ENCODE peak calls at places on chromosome 14, in five cellular contexts. X is mesenchymal stem cell, C is IMR-90, A is H1, U is trophoblast cell. H is an unnamed sample.

GRCh38 chr14:84643438-84643837 is 886.5 kb upstream of the FLRT2 start:
- DNase-seq in X (no peak), A (no peak), U (peak; percentile 10), C (no peak), H (no peak)

GRCh38 chr14:66403183-66403582 is 83.0 kb upstream of the CCDC196 start:
- DNase-seq in A (no peak), X (peak; percentile 17), U (peak; percentile 47), C (peak; percentile 28), H (no peak)

GRCh38 chr14:94903338-94903737 is 133.4 kb upstream of the GSC start:
- DNase-seq in U (no peak), A (no peak), C (no peak), X (no peak), H (no peak)

GRCh38 chr14:68507544-68508081 is 285.3 kb downstream of the ZFP36L1 start:
- DNase-seq in X (no peak), A (no peak), C (no peak), U (no peak), H (no peak)

GRCh38 chr14:106318700-106319099 is 792.3 kb downstream of the TMEM121 start:
- DNase-seq in A (no peak), U (no peak), X (no peak), C (no peak), H (no peak)

GRCh38 chr14:104816678-104816945 is 15.7 kb downstream of the ZBTB42 start:
- DNase-seq in C (no peak), A (no peak), U (no peak), X (no peak), H (no peak)

GRCh38 chr14:31945074-31945613 is 132.0 kb upstream of the ARHGAP5 start:
- DNase-seq in U (no peak), X (no peak), C (no peak), A (no peak), H (no peak)

GRCh38 chr14:92254786-92255185 is 68.2 kb upstream of the SLC24A4 start:
- DNase-seq in A (no peak), U (no peak), X (peak; percentile 72), C (peak; percentile 45), H (peak; percentile 44)

GRCh38 chr14:80428171-80428570 is 216.9 kb upstream of the DIO2 start:
- DNase-seq in C (peak; percentile 47), A (no peak), X (no peak), U (peak; percentile 76), H (no peak)

GRCh38 chr14:55512421-55512820 is 67.6 kb upstream of the KTN1 start:
- DNase-seq in U (no peak), A (no peak), X (no peak), C (peak; percentile 37), H (no peak)

GRCh38 chr14:77616454-77617229 is at the start of gene SPTLC2:
- DNase-seq in X (peak; percentile 100), A (peak; percentile 100), C (peak; percentile 99), U (peak; percentile 99), H (peak; percentile 97)
- H4K8ac ChIP-seq in X (peak within 1 kb of the TSS; percentile 90), A (peak within 1 kb of the TSS; percentile 93), C (no peak within 1 kb of the TSS), U (peak within 1 kb of the TSS; percentile 86), H (no peak within 1 kb of the TSS)

GRCh38 chr14:100065942-100066574 is 836 bp downstream of the EVL start:
- DNase-seq in U (no peak), X (no peak), C (no peak), A (no peak), H (no peak)

GRCh38 chr14:100063314-100063941 is 1.8 kb upstream of the EVL start:
- DNase-seq in C (no peak), A (no peak), X (no peak), U (no peak), H (no peak)

GRCh38 chr14:100067481-100067880 is 2.3 kb downstream of the EVL start:
- DNase-seq in X (no peak), U (no peak), A (no peak), C (no peak), H (no peak)

GRCh38 chr14:100066984-100067383 is 1.8 kb downstream of the EVL start:
- DNase-seq in C (no peak), A (no peak), X (no peak), U (no peak), H (no peak)

DNA sequence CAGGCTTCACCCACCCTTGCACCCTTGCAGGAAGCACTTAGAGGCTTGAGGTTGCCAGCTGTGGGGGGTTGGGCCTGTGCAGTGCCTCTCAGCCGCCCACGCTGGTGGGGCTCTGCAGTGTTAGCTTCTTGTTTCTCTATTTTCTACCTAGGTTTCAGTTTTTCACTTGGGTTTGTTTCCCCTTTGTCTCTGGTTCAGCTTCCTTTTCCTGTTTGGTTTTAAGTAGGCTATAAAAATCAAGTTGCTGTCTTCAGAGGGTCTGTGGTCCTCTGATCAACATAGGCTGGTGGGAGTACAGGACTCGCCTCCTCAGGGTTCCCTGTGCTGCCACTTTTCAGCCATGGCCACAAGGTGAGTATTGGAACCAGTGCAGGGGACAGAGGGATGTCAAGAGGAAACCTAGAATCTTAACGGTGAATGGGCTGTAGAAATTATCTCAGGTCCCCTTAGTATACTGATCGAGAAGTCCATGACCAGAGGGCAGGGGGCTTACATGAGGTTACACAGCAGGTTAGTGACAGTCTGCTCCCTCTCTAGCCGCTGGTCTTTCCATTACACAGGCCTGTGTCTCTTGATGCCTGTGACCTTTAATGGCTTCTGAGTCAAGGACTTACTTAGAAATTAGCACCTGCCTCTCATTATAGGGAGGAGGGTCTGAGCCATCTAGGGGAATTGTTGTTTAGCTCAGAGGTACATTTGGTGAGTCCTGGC is at the start of gene EVL:
- DNase-seq in U (no peak), A (no peak), C (no peak), X (no peak), H (no peak)
- H3K4me3 ChIP-seq in U (no peak within 1 kb of the TSS), A (no peak within 1 kb of the TSS), C (no peak within 1 kb of the TSS), X (no peak within 1 kb of the TSS), H (no peak within 1 kb of the TSS)

DNA sequence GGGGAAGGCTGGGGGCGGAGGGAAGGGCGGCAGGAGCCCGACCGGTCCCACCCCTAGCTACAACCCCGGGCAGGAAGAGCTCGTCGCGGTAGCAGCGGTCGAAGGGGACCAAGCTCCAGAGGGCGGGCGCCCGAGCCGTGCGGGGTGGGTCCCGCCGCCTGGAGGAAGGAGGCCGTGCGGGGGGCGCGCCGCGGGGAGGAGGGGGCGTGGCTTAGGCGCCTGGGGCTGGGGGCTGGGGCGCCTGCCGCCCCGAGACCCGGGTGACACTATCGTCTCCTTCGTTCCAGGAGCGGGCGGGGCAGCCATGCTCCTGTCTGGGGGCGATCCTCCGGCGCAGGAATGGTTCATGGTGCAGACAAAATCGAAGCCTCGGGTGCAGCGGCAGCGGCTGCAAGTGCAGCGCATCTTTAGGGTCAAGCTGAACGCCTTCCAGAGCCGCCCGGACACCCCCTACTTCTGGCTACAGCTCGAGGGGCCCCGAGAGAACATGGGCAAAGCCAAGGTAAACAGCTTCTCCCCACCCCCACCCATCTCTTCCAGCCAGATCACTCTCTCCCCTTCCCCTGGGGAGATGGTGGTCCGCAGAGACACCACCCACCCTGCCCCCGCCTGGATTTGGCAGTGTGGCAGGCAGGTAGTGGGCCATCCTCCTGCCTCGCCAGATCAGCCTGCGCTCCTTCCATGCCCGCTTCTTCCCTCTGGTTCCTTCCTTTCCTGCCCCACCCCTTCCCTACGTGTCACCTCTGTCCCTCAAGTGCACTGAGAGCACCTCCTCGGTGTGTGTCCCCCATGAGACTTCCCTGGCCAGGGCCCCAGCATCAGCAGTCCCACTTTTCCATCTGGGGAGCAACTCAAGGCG is at the start of gene NYNRIN:
- DNase-seq in C (peak; percentile 12), A (no peak), U (peak; percentile 35), X (peak; percentile 50), H (peak; percentile 62)
- H3K14ac ChIP-seq in C (peak within 1 kb of the TSS; percentile 72), A (no peak within 1 kb of the TSS), U (peak within 1 kb of the TSS; percentile 74), X (peak within 1 kb of the TSS; percentile 99), H (peak within 1 kb of the TSS; percentile 49)

GRCh38 chr14:23629204-23629603 is 7.0 kb upstream of the DHRS2 start:
- DNase-seq in C (no peak), X (no peak), A (no peak), U (peak; percentile 57), H (no peak)

GRCh38 chr14:23630687-23631086 is 5.5 kb upstream of the DHRS2 start:
- DNase-seq in C (no peak), X (no peak), A (no peak), U (no peak), H (no peak)

GRCh38 chr14:23626946-23627345 is 9.2 kb upstream of the DHRS2 start:
- DNase-seq in A (no peak), C (no peak), X (no peak), U (no peak), H (no peak)

GRCh38 chr14:23629831-23630396 is 6.2 kb upstream of the DHRS2 start:
- DNase-seq in C (peak; percentile 32), X (no peak), A (no peak), U (peak; percentile 96), H (no peak)

DNA sequence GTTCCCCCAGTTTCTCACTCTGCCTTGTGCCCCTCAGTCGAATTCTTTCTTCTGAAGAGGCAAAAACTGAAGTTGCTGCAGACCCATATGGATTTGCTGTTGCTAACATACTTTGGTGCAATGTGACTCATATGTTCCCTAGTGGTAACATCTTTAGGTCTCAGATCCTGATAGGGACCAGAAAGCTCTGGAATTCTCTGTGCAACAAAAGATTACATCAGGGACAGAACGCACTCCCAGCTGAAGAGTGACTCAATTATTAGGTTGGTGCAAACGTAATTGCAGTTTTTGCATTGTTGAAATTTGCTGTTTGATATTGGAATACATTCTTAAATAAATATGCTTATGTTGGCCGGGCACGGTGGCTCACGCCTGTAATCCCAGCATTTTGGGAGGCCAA is 8.2 kb upstream of the DHRS2 start:
- DNase-seq in C (no peak), A (no peak), X (no peak), U (peak; percentile 96), H (no peak)
- H4K8ac ChIP-seq in C (no peak overlapping the region), A (no peak overlapping the region), X (no peak overlapping the region), U (no peak overlapping the region), H (no peak overlapping the region)

DNA sequence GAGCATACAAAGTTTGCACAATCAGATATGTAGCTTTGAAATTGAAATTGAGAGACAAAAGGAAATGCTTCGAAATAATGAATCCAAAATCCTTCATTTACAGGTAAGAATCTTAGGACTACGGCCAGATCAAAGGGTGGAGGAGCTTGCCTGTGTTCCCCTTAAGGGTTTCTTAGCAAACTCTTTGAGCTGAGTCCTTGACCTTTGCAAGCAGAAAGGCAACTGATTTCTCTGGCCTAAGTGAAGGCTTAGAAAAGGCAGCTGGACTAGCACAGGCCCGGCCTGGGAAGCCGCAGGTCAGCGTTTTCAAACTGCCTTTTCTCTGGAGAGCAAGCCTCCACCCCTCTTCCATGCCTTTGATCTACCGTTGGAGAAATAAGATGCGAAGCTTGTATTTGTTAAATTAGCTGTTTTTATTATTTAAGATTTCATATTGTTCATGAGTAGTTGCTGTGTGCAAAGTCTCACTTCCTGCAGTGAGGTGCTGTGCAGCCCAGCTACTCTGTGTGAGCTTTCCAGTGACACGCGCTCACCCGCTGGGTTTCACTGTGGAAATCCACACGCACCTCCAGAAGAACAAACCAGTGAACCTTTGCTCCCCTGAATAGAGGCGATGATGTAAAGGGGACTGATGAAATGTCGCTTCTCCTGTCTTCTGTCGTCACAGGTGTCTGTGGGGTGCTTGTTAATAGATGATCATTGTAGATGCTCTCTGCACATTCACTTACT is 25.0 kb upstream of the AMN start:
- DNase-seq in U (no peak), X (no peak), A (no peak), C (no peak), H (no peak)
- H3K4me3 ChIP-seq in U (no peak overlapping the region), X (no peak overlapping the region), A (no peak overlapping the region), C (no peak overlapping the region), H (no peak overlapping the region)

GRCh38 chr14:89348726-89349125 is 68.3 kb downstream of the FOXN3 start:
- DNase-seq in X (no peak), A (no peak), C (no peak), U (no peak), H (no peak)
- H3K14ac ChIP-seq in X (no peak overlapping the region), A (no peak overlapping the region), C (no peak overlapping the region), U (no peak overlapping the region), H (no peak overlapping the region)

GRCh38 chr14:74793506-74794155 is 30.5 kb downstream of the YLPM1 start:
- DNase-seq in C (no peak), A (no peak), U (no peak), X (peak; percentile 12), H (no peak)
- H4K8ac ChIP-seq in C (no peak overlapping the region), A (no peak overlapping the region), U (no peak overlapping the region), X (no peak overlapping the region), H (no peak overlapping the region)

H was measured in neuronal stem cell.